ENCODE peak calls at places on chromosomes 11 and 22, in four cellular contexts. Y is fibroblast of lung; C is IMR-90; B is CD4-positive, CD25-positive, alpha-beta regulatory T cell. G is an unnamed sample.

GRCh38 chr11:92268546-92268945 is 43.9 kb downstream of the FAT3 start:
- DNase-seq in Y (no peak), C (no peak), B (no peak), G (no peak)

GRCh38 chr22:38505595-38506117 is 455 bp downstream of the DDX17 start:
- DNase-seq in Y (peak), C (peak), B (no peak), G (peak)

GRCh38 chr11:4886186-4886585 is 4.5 kb downstream of the OR51T1 start:
- DNase-seq in Y (no peak), C (no peak), B (no peak), G (no peak)

GRCh38 chr22:42425337-42425988 is 6.7 kb downstream of the NFAM1 start:
- DNase-seq in Y (no peak), C (no peak), B (no peak), G (no peak)

GRCh38 chr11:88280673-88281316 is 56.7 kb downstream of the CTSC start:
- DNase-seq in Y (peak), C (no peak), B (no peak), G (no peak)

GRCh38 chr11:110490886-110491285 is 61.1 kb downstream of the FDX1 start:
- DNase-seq in Y (peak), C (peak), B (no peak), G (no peak)

GRCh38 chr11:121625784-121626506 is 173.2 kb upstream of the SORL1-AS1 start:
- DNase-seq in Y (peak), C (no peak), B (no peak), G (no peak)

GRCh38 chr11:104222464-104222863 is 58.5 kb upstream of the PDGFD start:
- DNase-seq in Y (no peak), C (no peak), B (no peak), G (no peak)

GRCh38 chr22:35892192-35892591 is 136.4 kb downstream of the RBFOX2 start:
- DNase-seq in Y (peak), C (peak), B (no peak), G (no peak)
- H3K4me3 ChIP-seq in Y (no peak), C (no peak), B (no peak), G (peak)

GRCh38 chr11:128894296-128894681 is 3.1 kb downstream of the KCNJ5 start:
- DNase-seq in Y (no peak), C (no peak), B (no peak), G (no peak)
- H3K27ac ChIP-seq in Y (no peak), C (no peak), B (no peak), G (no peak)

GRCh38 chr11:7485854-7486425 is 634 bp downstream of the OLFML1 start:
- DNase-seq in Y (no peak), C (no peak), B (no peak), G (no peak)
- H3K4me3 ChIP-seq in Y (peak), C (no peak), B (no peak), G (peak)

DNA sequence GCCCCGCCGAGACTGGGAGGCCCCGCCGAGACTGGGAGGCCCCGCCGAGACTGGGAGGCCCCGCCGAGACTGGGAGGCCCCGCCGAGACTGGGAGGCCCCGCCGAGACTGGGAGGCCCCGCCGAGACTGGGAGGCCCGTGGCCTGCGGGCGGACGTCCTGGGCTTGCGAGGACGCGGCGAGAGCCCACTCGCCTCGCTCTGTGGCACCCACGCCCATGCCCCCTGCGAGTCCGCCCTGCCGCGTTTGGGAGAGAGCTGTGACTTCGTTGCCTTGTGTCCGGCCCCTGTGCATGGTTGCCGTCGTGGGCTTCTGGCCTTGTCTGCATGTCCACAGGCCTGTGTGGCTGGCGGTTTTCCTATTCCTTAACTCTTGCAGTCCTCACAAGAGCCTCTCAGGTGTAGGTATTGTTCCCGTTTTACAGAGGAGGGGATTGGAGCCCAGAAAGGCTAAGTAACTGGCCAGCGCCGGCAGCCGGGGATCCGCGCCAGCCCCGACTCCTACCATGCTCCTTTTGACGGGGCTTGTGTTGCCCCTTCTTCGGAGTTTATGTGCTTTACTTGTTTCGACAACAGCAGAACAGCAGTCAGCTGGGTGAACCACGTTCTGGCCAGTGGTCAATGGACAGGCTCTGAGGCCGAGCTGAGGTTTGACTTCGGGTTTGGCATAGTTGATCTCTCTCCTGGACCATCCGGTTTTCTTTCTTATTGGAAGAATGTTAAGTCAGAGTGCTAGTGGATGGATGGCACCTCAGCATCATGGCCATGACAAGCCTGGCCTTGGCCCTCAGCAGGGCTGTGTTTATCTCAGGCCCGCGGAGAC is 731 bp downstream of the PHRF1 start:
- DNase-seq in Y (peak), C (no peak), B (no peak), G (no peak)
- H3K27ac ChIP-seq in Y (peak), C (peak), B (peak), G (peak)

GRCh38 chr22:45881524-45881875 is 95.5 kb downstream of the WNT7B start:
- DNase-seq in Y (no peak), C (no peak), B (no peak), G (no peak)
- H3K4me3 ChIP-seq in Y (no peak), C (no peak), B (no peak), G (no peak)

DNA sequence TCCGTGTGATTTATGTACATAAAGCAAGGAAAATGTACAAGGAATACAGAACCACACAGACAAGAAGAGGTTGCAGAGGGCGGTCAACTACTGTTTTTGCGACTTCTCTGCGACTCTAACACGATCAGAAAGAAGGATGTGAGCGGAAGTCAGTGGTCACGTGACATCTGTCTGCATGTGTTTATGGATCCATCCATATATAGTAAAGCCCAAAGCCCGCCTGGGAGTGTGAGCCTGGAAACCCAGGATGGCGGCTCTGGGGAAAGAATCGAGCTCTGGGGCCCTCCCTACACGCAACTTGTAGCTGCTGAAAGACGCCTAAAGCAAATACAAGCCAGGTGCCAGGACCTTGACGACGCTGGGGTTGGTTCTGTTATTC is 8.8 kb downstream of the OSBPL5 start:
- DNase-seq in Y (peak), C (no peak), B (no peak), G (no peak)
- H3K27ac ChIP-seq in Y (peak), C (peak), B (no peak), G (peak)